ENCODE peak calls at places on chromosomes 7 and 10, in six cellular contexts. H is hepatocyte; R is stimulated activated CD4-positive, alpha-beta T cell treated with anti-CD3 and anti-CD28 coated beads, Interleukin-2, amount 100 ng/mL, for 48 hours; A is mammary epithelial cell; T is fibroblast of the aortic adventitia; N is activated naive CD4-positive, alpha-beta T cell. C is an unnamed sample.

GRCh38 chr10:3935141-3935540 is 150.1 kb upstream of the KLF6 start:
- DNase-seq in H (peak), R (peak), A (peak), T (peak), N (no peak), C (peak)

GRCh38 chr10:27838291-27838690 is 92.7 kb upstream of the MKX start:
- DNase-seq in H (no peak), R (no peak), A (no peak), T (no peak), N (no peak), C (no peak)

GRCh38 chr7:70566659-70567058 is 565.3 kb upstream of the GALNT17 start:
- DNase-seq in H (peak), R (no peak), A (peak), T (no peak), N (no peak), C (no peak)

GRCh38 chr10:102841827-102842345 is 4.7 kb upstream of the CYP17A1 start:
- DNase-seq in H (no peak), R (no peak), A (no peak), T (no peak), N (no peak), C (no peak)

GRCh38 chr10:109894516-109894915 is 28.8 kb downstream of the XPNPEP1 start:
- DNase-seq in H (no peak), R (no peak), A (peak), T (peak), N (no peak), C (peak)

GRCh38 chr7:140671966-140672365 is 779 bp upstream of the ADCK2 start:
- DNase-seq in H (no peak), R (no peak), A (no peak), T (no peak), N (no peak), C (no peak)

GRCh38 chr7:1694981-1695511 is 25.0 kb downstream of the ELFN1 start:
- DNase-seq in H (no peak), R (no peak), A (no peak), T (no peak), N (no peak), C (no peak)

GRCh38 chr10:119896061-119896655 is 3.6 kb downstream of the SEC23IP start:
- DNase-seq in H (peak), R (no peak), A (peak), T (peak), N (no peak), C (peak)

GRCh38 chr7:36535866-36536664 is 146.4 kb downstream of the ANLN start:
- DNase-seq in H (no peak), R (no peak), A (peak), T (no peak), N (no peak), C (no peak)

GRCh38 chr7:880450-880849 is 4.1 kb downstream of the GET4 start:
- DNase-seq in H (no peak), R (no peak), A (no peak), T (no peak), N (no peak), C (no peak)

GRCh38 chr7:778968-779451 is 51.9 kb upstream of the PRKAR1B start:
- DNase-seq in H (no peak), R (no peak), A (no peak), T (no peak), N (no peak), C (no peak)

GRCh38 chr10:22599636-22600228 is 114.6 kb downstream of the PIP4K2A start:
- DNase-seq in H (no peak), R (no peak), A (no peak), T (no peak), N (no peak), C (no peak)

GRCh38 chr10:60893231-60893630 is 50.8 kb downstream of the RHOBTB1 start:
- DNase-seq in H (no peak), R (no peak), A (no peak), T (no peak), N (no peak), C (no peak)

GRCh38 chr7:141585592-141586510 is 34.6 kb downstream of the AGK start:
- DNase-seq in H (no peak), R (peak), A (peak), T (peak), N (no peak), C (peak)

GRCh38 chr10:7855205-7855604 is 36.9 kb downstream of the TAF3 start:
- DNase-seq in H (no peak), R (no peak), A (no peak), T (no peak), N (no peak), C (no peak)

GRCh38 chr7:2689951-2690705 is 2.1 kb downstream of the AMZ1 start:
- DNase-seq in H (no peak), R (no peak), A (no peak), T (peak), N (no peak), C (peak)

GRCh38 chr7:75663302-75663907 is 75.3 kb downstream of the HIP1 start:
- DNase-seq in H (no peak), R (no peak), A (no peak), T (no peak), N (no peak), C (no peak)

GRCh38 chr7:52936750-52937149 is 98.7 kb upstream of the POM121L12 start:
- DNase-seq in H (no peak), R (no peak), A (no peak), T (no peak), N (no peak), C (no peak)

GRCh38 chr10:102003541-102003940 is 52.4 kb downstream of the ARMH3 start:
- DNase-seq in H (no peak), R (no peak), A (peak), T (no peak), N (no peak), C (peak)

GRCh38 chr10:62278461-62278910 is 9.8 kb upstream of the RTKN2 start:
- DNase-seq in H (no peak), R (no peak), A (no peak), T (peak), N (no peak), C (peak)

GRCh38 chr7:46024263-46024916 is 103.3 kb upstream of the IGFBP3 start:
- DNase-seq in H (no peak), R (no peak), A (no peak), T (no peak), N (no peak), C (no peak)

GRCh38 chr10:69934768-69935167 is 117.9 kb upstream of the MACROH2A2 start:
- DNase-seq in H (no peak), R (no peak), A (no peak), T (no peak), N (no peak), C (no peak)

GRCh38 chr10:75099952-75100763 is 11.3 kb upstream of the SAMD8 start:
- DNase-seq in H (peak), R (peak), A (peak), T (peak), N (peak), C (peak)

GRCh38 chr7:130409067-130409721 is 28.9 kb downstream of the CPA1 start:
- DNase-seq in H (no peak), R (no peak), A (no peak), T (peak), N (no peak), C (no peak)